ENCODE peak calls at places on chromosomes 2 and 18, in six cellular contexts. I is GM13976; O is fibroblast of pulmonary artery; R is fibroblast of lung; V is activated naive CD4-positive, alpha-beta T cell treated with anti-CD3 and anti-CD28 coated beads, Interleukin-2, amount 10 ng/mL, durations not matched to agents 7 days and 5 days; W is ELR. P is an unnamed sample.

GRCh38 chr2:216486708-216487107 is 11.9 kb upstream of the RPL37A start:
- DNase-seq in I (no peak), O (peak; percentile 72), R (no peak), V (no peak), W (no peak), P (no peak)

GRCh38 chr2:88016948-88017779 is 817 bp upstream of the RNU2-63P start:
- DNase-seq in I (peak; percentile 80), O (no peak), R (peak; percentile 53), V (no peak), W (no peak), P (peak; percentile 73)

GRCh38 chr2:68466361-68466777 is 725 bp downstream of the FBXO48 start:
- DNase-seq in I (no peak), O (peak; percentile 61), R (peak; percentile 91), V (peak; percentile 76), W (peak; percentile 81), P (peak; percentile 62)

GRCh38 chr18:22977847-22978701 is 44.9 kb downstream of the RBBP8 start:
- DNase-seq in I (no peak), O (peak; percentile 83), R (peak; percentile 94), V (no peak), W (peak; percentile 91), P (peak; percentile 84)

GRCh38 chr2:216109962-216110614 is 940 bp downstream of the XRCC5 start:
- DNase-seq in I (no peak), O (peak; percentile 69), R (peak; percentile 54), V (no peak), W (peak; percentile 70), P (peak; percentile 73)

GRCh38 chr2:227853204-227853629 is 18.2 kb upstream of the DAW1 start:
- DNase-seq in I (no peak), O (peak; percentile 93), R (peak; percentile 99), V (no peak), W (no peak), P (no peak)

GRCh38 chr2:214628091-214628490 is 181.4 kb downstream of the BARD1 start:
- DNase-seq in I (no peak), O (no peak), R (peak; percentile 35), V (no peak), W (no peak), P (no peak)

GRCh38 chr18:78892201-78892600 is 87.4 kb upstream of the SALL3 start:
- DNase-seq in I (no peak), O (no peak), R (no peak), V (no peak), W (no peak), P (no peak)

GRCh38 chr2:166170356-166170755 is 42.5 kb upstream of the SCN1A start:
- DNase-seq in I (no peak), O (peak; percentile 41), R (peak; percentile 75), V (no peak), W (peak; percentile 58), P (no peak)

GRCh38 chr18:37476182-37476581 is 89.4 kb downstream of the CELF4 start:
- DNase-seq in I (peak; percentile 67), O (no peak), R (no peak), V (peak; percentile 46), W (peak; percentile 26), P (peak; percentile 30)

GRCh38 chr2:233063269-233063975 is 3.3 kb downstream of the INPP5D start:
- DNase-seq in I (peak; percentile 81), O (no peak), R (no peak), V (peak; percentile 56), W (no peak), P (no peak)

GRCh38 chr2:157837851-157838441 is 38.2 kb downstream of the ACVR1 start:
- DNase-seq in I (no peak), O (peak; percentile 52), R (peak; percentile 33), V (no peak), W (peak; percentile 27), P (no peak)

GRCh38 chr2:97988722-97989121 is 7.0 kb downstream of the TMEM131 start:
- DNase-seq in I (no peak), O (no peak), R (peak; percentile 21), V (no peak), W (peak; percentile 33), P (no peak)

GRCh38 chr2:176162911-176163654 is 6.0 kb downstream of the HOXD3 start:
- DNase-seq in I (no peak), O (no peak), R (peak; percentile 70), V (no peak), W (no peak), P (no peak)

GRCh38 chr2:240452471-240453256 is 17.2 kb downstream of the GPC1 start:
- DNase-seq in I (peak; percentile 79), O (peak; percentile 47), R (peak; percentile 55), V (peak; percentile 36), W (peak; percentile 71), P (no peak)

GRCh38 chr2:181290182-181290581 is 167.0 kb upstream of the ITGA4 start:
- DNase-seq in I (no peak), O (no peak), R (no peak), V (no peak), W (no peak), P (no peak)

GRCh38 chr2:118686364-118686763 is 161.1 kb downstream of the EN1 start:
- DNase-seq in I (no peak), O (no peak), R (peak; percentile 76), V (no peak), W (no peak), P (no peak)

GRCh38 chr2:120712180-120712678 is 23.4 kb upstream of the GLI2 start:
- DNase-seq in I (no peak), O (no peak), R (peak; percentile 72), V (no peak), W (peak; percentile 67), P (no peak)

GRCh38 chr18:24403076-24403475 is 5.5 kb upstream of the OSBPL1A start:
- DNase-seq in I (no peak), O (no peak), R (no peak), V (no peak), W (no peak), P (no peak)

GRCh38 chr2:120253021-120253882 is 600 bp downstream of the RALB start:
- DNase-seq in I (peak; percentile 72), O (peak; percentile 79), R (peak; percentile 77), V (peak; percentile 68), W (peak; percentile 89), P (peak; percentile 87)

GRCh38 chr2:200509227-200509607 is 651 bp downstream of the KCTD18 start:
- DNase-seq in I (peak; percentile 34), O (no peak), R (no peak), V (peak; percentile 22), W (peak; percentile 42), P (peak; percentile 58)

GRCh38 chr2:108215794-108216211 is 24.0 kb upstream of the SULT1C3 start:
- DNase-seq in I (peak; percentile 17), O (peak; percentile 41), R (peak; percentile 33), V (no peak), W (peak; percentile 64), P (peak; percentile 31)

GRCh38 chr2:222410534-222410933 is 13.8 kb upstream of the SGPP2 start:
- DNase-seq in I (no peak), O (no peak), R (peak; percentile 39), V (no peak), W (peak; percentile 9), P (no peak)

GRCh38 chr2:16617282-16618266 is 48.1 kb downstream of the CYRIA start:
- DNase-seq in I (no peak), O (peak; percentile 71), R (peak; percentile 34), V (no peak), W (no peak), P (peak; percentile 22)

GRCh38 chr2:101190753-101191516 is 39.8 kb upstream of the TBC1D8 start:
- DNase-seq in I (no peak), O (no peak), R (no peak), V (no peak), W (no peak), P (no peak)

GRCh38 chr2:238775591-238775990 is 72.3 kb upstream of the TWIST2 start:
- DNase-seq in I (no peak), O (no peak), R (no peak), V (no peak), W (no peak), P (no peak)

GRCh38 chr2:26043862-26044736 is 10.2 kb downstream of the RAB10 start:
- DNase-seq in I (peak; percentile 54), O (peak; percentile 39), R (peak; percentile 35), V (no peak), W (no peak), P (no peak)

GRCh38 chr2:182784777-182785176 is 68.7 kb downstream of the DNAJC10 start:
- DNase-seq in I (peak; percentile 5), O (peak; percentile 63), R (peak; percentile 49), V (no peak), W (peak; percentile 67), P (peak; percentile 68)

GRCh38 chr18:60624207-60624606 is 251.6 kb upstream of the MC4R start:
- DNase-seq in I (no peak), O (no peak), R (no peak), V (no peak), W (no peak), P (no peak)

GRCh38 chr2:223760838-223761502 is 76.4 kb downstream of the AP1S3 start:
- DNase-seq in I (no peak), O (peak; percentile 68), R (peak; percentile 91), V (peak; percentile 66), W (peak; percentile 94), P (peak; percentile 74)